ENCODE peak calls at places on chromosomes 3 and 15, in five cellular contexts. J, K, Q, A and G are unnamed samples.

GRCh38 chr3:187744169-187745151 is 808 bp downstream of the BCL6 start:
- DNase-seq in A (peak; percentile 74), K (no peak), Q (no peak), J (no peak), G (no peak)

GRCh38 chr15:89492111-89492641 is 4.2 kb downstream of the RHCG start:
- DNase-seq in K (no peak), Q (no peak), J (no peak), A (no peak), G (no peak)

GRCh38 chr3:184786271-184787010 is 25.5 kb upstream of the VPS8 start:
- DNase-seq in A (peak; percentile 73), J (peak; percentile 92), Q (no peak), K (peak; percentile 30), G (peak; percentile 54)

GRCh38 chr15:98881526-98882517 is 125.8 kb downstream of the PGPEP1L start:
- DNase-seq in Q (no peak), A (no peak), K (no peak), J (peak; percentile 56), G (no peak)

GRCh38 chr15:65954289-65954741 is 85.0 kb downstream of the RAB11A start:
- DNase-seq in A (no peak), Q (no peak), K (no peak), J (no peak), G (no peak)

GRCh38 chr15:93460717-93461116 is 371.7 kb upstream of the RGMA start:
- DNase-seq in A (no peak), J (no peak), K (no peak), Q (no peak), G (no peak)

GRCh38 chr3:179168933-179169332 is 20.8 kb downstream of the PIK3CA start:
- DNase-seq in J (no peak), A (no peak), Q (no peak), K (no peak), G (no peak)

GRCh38 chr15:59292393-59292792 is 80.3 kb downstream of the MYO1E start:
- DNase-seq in Q (no peak), J (no peak), A (no peak), K (no peak), G (no peak)

GRCh38 chr3:129336093-129336706 is 57.5 kb downstream of the HMCES start:
- DNase-seq in J (no peak), A (no peak), Q (no peak), K (no peak), G (no peak)

GRCh38 chr15:30990036-30990435 is 1.4 kb downstream of the MTMR10 start:
- DNase-seq in Q (no peak), K (no peak), A (no peak), J (no peak), G (no peak)

GRCh38 chr3:535566-536416 is 339.2 kb downstream of the CHL1 start:
- DNase-seq in A (peak; percentile 56), Q (no peak), K (no peak), J (no peak), G (no peak)

GRCh38 chr15:89814112-89814742 is 425 bp downstream of the ANPEP start:
- DNase-seq in A (peak; percentile 67), J (no peak), K (no peak), Q (no peak), G (no peak)

GRCh38 chr3:15171096-15171495 is 35.0 kb upstream of the CAPN7 start:
- DNase-seq in Q (no peak), K (no peak), J (no peak), A (no peak), G (no peak)

GRCh38 chr3:12553921-12554391 is 2.9 kb upstream of the MKRN2 start:
- DNase-seq in A (peak; percentile 49), Q (peak; percentile 54), J (peak; percentile 31), K (no peak), G (no peak)

GRCh38 chr3:22835041-22835440 is 368.1 kb upstream of the UBE2E2 start:
- DNase-seq in A (no peak), J (no peak), K (no peak), Q (no peak), G (no peak)

GRCh38 chr3:150239764-150240163 is 168.3 kb upstream of the TSC22D2 start:
- DNase-seq in J (no peak), K (no peak), Q (no peak), A (no peak), G (no peak)

GRCh38 chr3:71063768-71064287 is 519.7 kb downstream of the FOXP1 start:
- DNase-seq in J (no peak), A (no peak), Q (no peak), K (no peak), G (no peak)

GRCh38 chr3:50194128-50194902 is 2.9 kb downstream of the GNAT1 start:
- DNase-seq in K (peak; percentile 33), Q (peak; percentile 87), J (peak; percentile 39), A (peak; percentile 75), G (peak; percentile 62)
- TF ChIP-seq CTCF in K (peak; percentile 95), Q (peak; percentile 82), J (peak; percentile 88), A (peak; percentile 77), G (peak; percentile 95)

DNA sequence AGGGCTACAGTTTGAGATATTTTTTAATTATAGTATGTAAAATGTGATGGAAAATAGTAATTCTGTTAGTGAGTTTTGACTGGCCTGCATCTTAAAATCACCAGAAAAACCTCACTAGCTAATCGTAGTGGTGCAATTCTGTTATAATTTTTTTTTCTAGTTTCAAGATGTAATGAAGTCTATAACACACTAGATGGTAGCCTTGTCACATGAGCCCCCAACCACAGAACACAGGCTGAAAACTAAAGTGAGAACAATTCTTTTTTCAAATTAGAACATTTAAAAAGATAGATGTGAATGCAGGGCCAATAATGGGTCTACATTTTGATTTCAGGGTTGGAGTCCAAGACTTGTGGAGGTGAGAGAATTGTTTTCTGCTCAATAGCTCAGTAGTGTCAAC is 83.3 kb upstream of the KCNH8 start:
- DNase-seq in K (no peak), J (no peak), Q (no peak), A (no peak), G (no peak)
- TF ChIP-seq CTCF in K (peak; percentile 52), J (no peak), Q (peak; percentile 46), A (no peak), G (peak; percentile 4)

GRCh38 chr15:62393196-62393595 is 228.1 kb upstream of the C2CD4B start:
- DNase-seq in J (no peak), Q (no peak), K (no peak), A (no peak), G (no peak)

GRCh38 chr15:62391565-62392262 is 226.6 kb upstream of the C2CD4B start:
- DNase-seq in A (peak; percentile 53), K (peak; percentile 19), J (peak; percentile 12), Q (peak; percentile 56), G (peak; percentile 62)

GRCh38 chr15:62390793-62391543 is 225.9 kb upstream of the C2CD4B start:
- DNase-seq in K (no peak), A (peak; percentile 56), Q (peak; percentile 47), J (peak; percentile 35), G (no peak)

GRCh38 chr15:62394079-62394478 is 229.0 kb upstream of the C2CD4B start:
- DNase-seq in K (no peak), J (no peak), Q (no peak), A (no peak), G (no peak)

DNA sequence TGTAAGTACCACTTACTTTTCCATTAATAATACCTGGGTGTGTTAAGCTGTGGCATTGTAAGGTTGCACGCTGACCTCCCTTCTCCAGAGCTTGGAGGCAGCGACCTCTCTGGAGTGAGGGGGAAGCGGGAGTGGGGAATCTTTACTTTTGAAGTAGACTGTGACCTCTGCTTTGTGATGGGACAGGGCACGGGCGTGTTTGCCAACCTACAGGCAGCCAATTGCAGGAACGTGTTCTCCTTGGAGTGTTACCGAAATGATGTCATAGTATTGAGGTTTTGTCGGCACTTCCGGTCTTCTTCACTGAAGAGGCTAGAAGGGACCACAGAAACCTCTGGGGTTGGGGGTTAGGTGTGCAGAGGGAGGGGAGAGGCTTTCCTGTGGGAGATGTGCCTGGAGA is 227.3 kb upstream of the C2CD4B start:
- DNase-seq in J (peak; percentile 31), A (no peak), Q (peak; percentile 8), K (no peak), G (peak; percentile 14)
- TF ChIP-seq CTCF in J (no peak), A (no peak), Q (no peak), K (no peak), G (no peak)

GRCh38 chr3:39150170-39150802 is 3.1 kb downstream of the CSRNP1 start:
- DNase-seq in J (no peak), Q (no peak), A (no peak), K (no peak), G (peak; percentile 75)
- TF ChIP-seq CTCF in J (peak; percentile 41), Q (no peak), A (no peak), K (no peak), G (no peak)

DNA sequence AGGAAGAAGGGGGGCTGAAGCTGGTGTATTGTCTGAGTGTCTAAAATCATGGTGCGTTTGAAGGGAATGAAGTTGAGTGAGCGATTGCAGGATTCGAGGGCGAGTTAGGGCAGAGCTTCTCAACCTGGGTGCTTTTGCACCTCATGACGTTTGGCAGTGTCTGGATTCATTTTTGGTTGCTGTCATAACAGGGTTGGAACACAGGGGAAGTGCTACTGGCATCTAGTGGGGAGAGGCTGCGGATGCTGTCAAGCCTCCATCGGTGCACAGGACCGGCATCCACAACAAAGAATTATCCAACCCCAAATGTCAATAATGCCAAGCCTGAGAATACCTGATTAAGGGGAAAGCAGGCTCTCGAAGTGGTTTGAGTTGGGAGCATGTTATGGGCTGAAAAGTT is 120.0 kb downstream of the SLCO3A1 start:
- DNase-seq in K (no peak), Q (no peak), A (no peak), J (no peak), G (no peak)
- TF ChIP-seq CTCF in K (no peak), Q (no peak), A (no peak), J (no peak), G (no peak)

DNA sequence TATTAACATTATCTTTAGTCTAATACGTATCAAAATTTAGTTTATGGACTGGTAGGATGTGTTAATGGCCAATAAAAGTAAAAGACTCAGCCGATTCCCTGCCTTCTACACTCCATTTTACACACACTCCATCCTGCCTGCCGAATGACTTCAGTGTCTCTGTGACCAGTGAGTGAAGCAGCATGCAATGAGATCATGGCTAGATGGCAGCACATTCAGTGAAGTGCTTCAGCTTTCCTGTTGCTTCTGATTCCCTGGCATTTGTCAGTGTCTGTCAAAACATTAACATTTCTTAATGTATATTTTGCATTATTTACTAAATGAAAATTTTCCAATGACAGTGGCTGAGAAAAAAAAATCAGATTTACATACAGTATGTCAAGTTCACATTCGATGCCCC is 412.0 kb downstream of the FHIT start:
- DNase-seq in K (no peak), A (no peak), Q (no peak), J (no peak), G (no peak)
- TF ChIP-seq CTCF in K (no peak), A (no peak), Q (no peak), J (no peak), G (no peak)

DNA sequence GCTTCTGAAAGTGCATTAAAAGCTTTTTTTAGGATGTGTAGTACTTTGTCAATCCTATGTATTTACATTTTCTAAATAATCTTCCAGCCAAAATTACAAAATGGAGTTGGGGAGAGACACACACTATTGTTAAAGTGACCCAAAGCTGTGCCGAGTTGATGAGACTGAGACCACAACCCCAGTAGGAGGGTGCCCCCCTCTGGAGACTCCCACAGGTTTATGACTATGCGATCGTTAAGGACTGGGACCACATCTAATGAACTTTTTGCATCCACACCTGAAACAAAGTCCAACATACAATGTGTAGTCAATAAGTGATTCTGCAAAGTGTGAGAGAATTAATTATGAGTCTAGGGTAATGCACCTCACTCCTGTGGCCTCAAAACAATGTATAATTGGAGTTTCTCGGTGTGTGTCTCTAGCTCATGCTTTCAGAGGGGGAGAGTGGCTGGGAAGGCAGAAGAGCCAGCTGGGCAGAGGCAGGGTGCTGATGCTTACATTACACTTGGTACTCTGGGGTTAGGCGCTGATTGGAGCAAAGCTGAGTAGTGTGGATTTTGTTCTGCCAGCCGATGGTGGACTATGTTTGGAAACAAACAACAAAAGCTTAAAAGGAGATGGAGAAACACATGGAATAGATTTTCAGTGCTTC is 102.8 kb downstream of the KCNH8 start:
- DNase-seq in Q (no peak), A (no peak), K (no peak), J (no peak), G (no peak)
- TF ChIP-seq CTCF in Q (no peak), A (no peak), K (no peak), J (no peak), G (no peak)